ENCODE peak calls at places on chromosomes 5 and 9, in four cellular contexts. D is IMR-90, R is H1, T is H9. H is an unnamed sample.
A peak's percentile ranks its signal among the peaks of the same experiment; 100 is the strongest.

GRCh38 chr9:123011878-123012528 is 21.5 kb upstream of the GPR21 start:
- DNase-seq in T (no peak), D (peak; percentile 32), R (no peak), H (no peak)

GRCh38 chr5:154868702-154869101 is 10.3 kb downstream of the CNOT8 start:
- DNase-seq in D (peak; percentile 8), R (no peak), T (peak; percentile 69), H (peak; percentile 81)

GRCh38 chr9:1442105-1442504 is 391.9 kb downstream of the DMRT2 start:
- DNase-seq in R (no peak), T (no peak), D (no peak), H (no peak)

GRCh38 chr5:37812365-37812764 is 27.5 kb downstream of the GDNF start:
- DNase-seq in R (no peak), T (no peak), D (no peak), H (no peak)

GRCh38 chr5:1104327-1105006 is 7.4 kb downstream of the SLC12A7 start:
- DNase-seq in D (no peak), T (no peak), R (no peak), H (no peak)

GRCh38 chr5:81292130-81292529 is 9.3 kb upstream of the ZCCHC9 start:
- DNase-seq in D (no peak), T (no peak), R (no peak), H (no peak)

GRCh38 chr9:110217656-110218099 is 9.7 kb upstream of the C9orf152 start:
- DNase-seq in T (no peak), D (peak; percentile 63), R (no peak), H (peak; percentile 54)

GRCh38 chr9:73613092-73613701 is 461.5 kb downstream of the ANXA1 start:
- DNase-seq in D (no peak), R (no peak), T (no peak), H (peak; percentile 1)

GRCh38 chr9:121499427-121500164 is at the start of gene GGTA1:
- DNase-seq in D (peak; percentile 50), T (peak; percentile 59), R (peak; percentile 71), H (peak; percentile 55)

GRCh38 chr5:42309865-42310264 is 113.4 kb upstream of the GHR start:
- DNase-seq in R (no peak), T (no peak), D (no peak), H (no peak)

GRCh38 chr5:178940569-178941360 is at the start of gene ZNF454:
- DNase-seq in T (no peak), D (peak; percentile 62), R (peak; percentile 48), H (peak; percentile 97)

GRCh38 chr5:78568212-78568611 is 80.4 kb downstream of the LHFPL2 start:
- DNase-seq in D (no peak), R (no peak), T (no peak), H (no peak)

GRCh38 chr9:133273819-133274218 is 1.2 kb downstream of the ABO start:
- DNase-seq in T (no peak), R (no peak), D (no peak), H (no peak)

GRCh38 chr5:180649297-180650039 is at the start of gene FLT4:
- DNase-seq in R (peak; percentile 74), D (no peak), T (no peak), H (no peak)

GRCh38 chr9:98607787-98608186 is 100.9 kb downstream of the GABBR2 start:
- DNase-seq in D (peak; percentile 97), R (no peak), T (no peak), H (no peak)

GRCh38 chr9:17810728-17811634 is 232.1 kb downstream of the SH3GL2 start:
- DNase-seq in R (no peak), T (no peak), D (peak; percentile 66), H (peak; percentile 50)

GRCh38 chr5:78295035-78295961 is 800 bp upstream of the AP3B1 start:
- DNase-seq in D (no peak), R (peak; percentile 78), T (peak; percentile 76), H (peak; percentile 81)

GRCh38 chr9:3827175-3827574 is 301.4 kb upstream of the RFX3 start:
- DNase-seq in R (no peak), T (no peak), D (no peak), H (no peak)

GRCh38 chr5:149817539-149817938 is 87.4 kb downstream of the PPARGC1B start:
- DNase-seq in T (no peak), R (no peak), D (no peak), H (no peak)

GRCh38 chr9:135657416-135657815 is 5.7 kb upstream of the LCN9 start:
- DNase-seq in T (no peak), R (no peak), D (no peak), H (no peak)

GRCh38 chr9:69165581-69165980 is 8.5 kb upstream of the TJP2 start:
- DNase-seq in D (no peak), R (no peak), T (no peak), H (no peak)

GRCh38 chr5:177317959-177318377 is 6.3 kb upstream of the MXD3 start:
- DNase-seq in R (peak; percentile 87), D (peak; percentile 80), T (peak; percentile 80), H (peak; percentile 80)

GRCh38 chr9:129174724-129175514 is 3.1 kb downstream of the IER5L start:
- DNase-seq in T (peak; percentile 63), R (peak; percentile 77), D (peak; percentile 90), H (peak; percentile 90)

GRCh38 chr9:71504636-71505035 is 263.7 kb downstream of the CEMIP2 start:
- DNase-seq in D (no peak), R (no peak), T (no peak), H (no peak)

GRCh38 chr5:102289251-102289899 is 6.7 kb downstream of the SLCO4C1 start:
- DNase-seq in R (no peak), D (no peak), T (no peak), H (no peak)

GRCh38 chr9:100098241-100098886 is 436 bp downstream of the ERP44 start:
- DNase-seq in R (peak; percentile 68), T (peak; percentile 82), D (peak; percentile 54), H (peak; percentile 88)

GRCh38 chr5:163916376-163916775 is 411.0 kb downstream of the MAT2B start:
- DNase-seq in T (no peak), R (no peak), D (peak; percentile 8), H (no peak)

DNA sequence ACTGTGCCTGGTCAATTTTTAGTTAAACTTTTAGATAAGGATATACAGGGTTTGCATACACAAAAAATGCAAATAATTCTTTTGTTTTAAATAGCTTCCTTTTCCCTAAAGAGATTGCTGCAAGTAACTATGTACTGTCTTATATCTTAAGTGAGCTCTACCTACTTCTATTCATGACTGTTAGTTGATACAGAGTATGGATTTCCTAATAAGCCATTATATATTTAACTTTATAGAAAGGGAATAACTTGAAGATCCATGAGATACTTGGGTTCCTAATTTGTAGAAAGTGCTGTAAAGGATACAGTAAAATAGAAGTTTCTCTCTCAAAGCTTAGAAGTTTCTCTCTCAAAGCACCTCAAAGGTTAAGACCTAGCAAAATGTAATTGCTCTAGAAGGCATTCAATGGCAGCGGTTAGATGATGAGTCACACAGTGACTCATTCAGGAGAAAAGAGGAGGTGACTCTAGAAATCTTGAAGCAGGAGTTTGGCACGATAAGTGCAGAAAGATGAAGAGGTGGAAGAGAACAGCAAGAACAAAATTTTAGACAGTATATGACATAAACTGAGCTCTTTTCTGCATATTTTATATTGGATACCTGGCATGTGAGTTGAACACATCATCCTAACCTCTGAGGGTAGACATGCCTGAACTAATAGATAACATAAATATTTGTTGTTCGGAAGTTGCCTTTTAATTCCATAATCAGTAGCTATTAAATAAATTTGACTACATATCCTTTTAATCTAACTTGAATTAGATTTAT is 5.5 kb upstream of the DNAJC21 start:
- DNase-seq in T (no peak), R (no peak), D (peak; percentile 94), H (peak; percentile 80)
- H3K4me1 ChIP-seq in T (no peaks in the 10 kb centered on the region), R (no peaks in the 10 kb centered on the region), D (peaks cover 7% of the 10 kb centered on the region), H (no peaks in the 10 kb centered on the region)

DNA sequence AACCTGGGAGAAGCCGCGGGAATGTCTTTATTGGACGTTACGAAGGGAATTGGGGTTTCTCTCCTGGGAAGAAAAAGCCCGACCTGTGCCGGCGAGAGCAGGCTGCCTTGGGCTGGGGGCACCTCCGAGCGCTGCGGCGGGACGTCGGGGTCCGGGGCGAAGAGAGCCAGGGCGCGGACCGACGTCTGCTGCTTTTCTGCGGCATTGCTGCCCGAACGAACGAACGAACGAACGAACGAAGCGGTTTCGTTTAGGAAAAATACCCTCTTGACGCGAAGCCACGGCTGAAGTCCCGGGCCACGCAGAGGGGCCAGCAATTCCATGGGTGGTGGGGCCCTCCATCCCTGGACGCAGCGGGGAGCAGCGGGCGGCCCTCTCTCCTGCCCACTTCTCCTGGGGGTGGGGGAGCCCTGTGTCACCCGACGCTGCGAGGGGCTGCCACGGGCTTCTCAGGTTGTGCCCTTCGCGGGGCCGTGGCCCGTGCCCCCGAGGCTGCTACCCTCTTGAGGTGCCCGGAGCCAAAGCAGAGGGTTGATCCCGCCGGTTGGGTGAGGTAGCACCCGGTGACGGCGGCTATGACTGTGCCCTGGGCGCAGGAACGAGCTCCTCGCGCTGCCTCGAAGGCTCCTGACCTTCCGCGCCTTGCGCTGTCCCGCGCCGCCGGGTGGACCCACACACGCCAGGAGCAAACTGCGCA is 4.9 kb upstream of the PITX1 start:
- DNase-seq in R (no peak), D (no peak), T (no peak), H (no peak)
- H2BK15ac ChIP-seq in R (peak overlapping the region; percentile 92), D (no peak overlapping the region), T (no peak overlapping the region), H (no peak overlapping the region)

DNA sequence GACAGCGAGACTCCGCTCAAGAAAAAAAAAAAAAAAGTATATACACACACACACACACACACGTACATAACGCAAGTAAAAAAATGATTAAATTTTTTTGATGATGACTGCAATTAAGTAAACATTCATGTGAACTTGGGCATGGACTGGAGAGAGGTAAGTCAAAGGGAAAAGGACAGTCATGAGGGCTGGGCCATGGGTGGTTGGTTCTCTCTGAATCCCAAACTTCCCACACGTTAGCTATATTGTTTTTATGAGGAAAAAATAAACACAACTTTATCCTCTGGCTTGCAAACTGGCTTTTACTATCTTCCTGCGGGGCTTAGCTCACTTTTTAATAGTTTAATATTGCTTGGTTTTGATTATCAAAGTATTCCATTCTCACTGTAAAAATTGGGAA is 53.7 kb downstream of the GOLM1 start:
- DNase-seq in T (no peak), R (no peak), D (no peak), H (no peak)
- H3K56ac ChIP-seq in T (no peak overlapping the region), R (no peak overlapping the region), D (no peak overlapping the region), H (no peak overlapping the region)

DNA sequence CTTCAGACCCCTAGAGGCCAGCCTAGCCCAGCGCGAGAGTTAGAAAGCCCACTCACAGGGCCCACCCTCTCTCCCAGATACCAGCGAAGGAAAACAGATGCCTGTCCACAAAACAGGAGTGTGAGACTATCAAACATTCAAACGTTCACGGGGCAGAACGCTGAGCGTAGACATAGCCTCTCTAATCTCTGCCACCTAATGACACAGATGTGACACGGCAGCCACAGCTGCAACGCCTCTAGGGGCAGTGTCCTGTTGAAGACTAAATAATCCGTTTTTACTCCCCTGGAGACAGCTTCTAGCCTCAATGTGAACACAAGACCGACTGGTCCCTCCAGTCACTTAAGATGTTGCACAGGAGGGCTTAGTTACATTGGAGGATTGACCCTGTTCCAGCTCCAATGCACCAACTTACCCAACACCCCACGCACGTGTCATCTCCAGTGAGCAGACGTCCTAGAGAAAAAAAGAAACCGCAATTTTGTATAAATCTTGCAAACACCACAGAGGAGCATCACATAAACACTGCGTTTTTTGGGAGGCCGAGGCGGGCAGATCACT is 14.3 kb downstream of the DIPK1B start:
- DNase-seq in R (no peak), D (peak; percentile 31), T (no peak), H (peak; percentile 78)
- H3K4me1 ChIP-seq in R (peaks cover 4% of the 10 kb centered on the region), D (peaks cover 15% of the 10 kb centered on the region), T (no peaks in the 10 kb centered on the region), H (peaks cover 6% of the 10 kb centered on the region)

GRCh38 chr5:73437126-73438047 is 11.2 kb downstream of the FOXD1 start:
- DNase-seq in T (peak; percentile 80), D (peak; percentile 67), R (peak; percentile 85), H (peak; percentile 85)
- H2BK15ac ChIP-seq in T (no peak overlapping the region), D (peak overlapping the region; percentile 22), R (no peak overlapping the region), H (no peak overlapping the region)

GRCh38 chr5:68070641-68071191 is 144.8 kb upstream of the PIK3R1 start:
- DNase-seq in R (no peak), T (no peak), D (no peak), H (no peak)
- H3K56ac ChIP-seq in R (no peak overlapping the region), T (no peak overlapping the region), D (no peak overlapping the region), H (no peak overlapping the region)

GRCh38 chr9:84941812-84942211 is 272.3 kb downstream of the NTRK2 start:
- DNase-seq in T (no peak), D (no peak), R (no peak), H (no peak)
- H3K4me1 ChIP-seq in T (peaks cover 2% of the 10 kb centered on the region), D (no peaks in the 10 kb centered on the region), R (no peaks in the 10 kb centered on the region), H (peaks cover 2% of the 10 kb centered on the region)